ENCODE peak calls at places on chromosome 5, in eight cellular contexts. P, H, O, E, W, Y, Z and X are unnamed samples.

GRCh38 chr5:142110046-142110531 is 1.5 kb downstream of the NDFIP1 start:
- DNase-seq in O (peak), Z (peak), W (no peak), Y (no peak), P (no peak), H (no peak), E (peak), X (no peak)

GRCh38 chr5:54696931-54697330 is 179.4 kb downstream of the SNX18 start:
- DNase-seq in W (no peak), H (no peak), Z (no peak), Y (no peak), P (no peak), O (no peak), E (peak), X (no peak)

GRCh38 chr5:151357792-151358191 is 10.4 kb upstream of the SLC36A2 start:
- DNase-seq in H (no peak), E (no peak), O (peak), Z (peak), W (no peak), Y (no peak), P (no peak), X (no peak)

GRCh38 chr5:125041798-125042197 is 295.4 kb upstream of the ZNF608 start:
- DNase-seq in P (no peak), W (no peak), H (no peak), E (no peak), O (no peak), Y (no peak), Z (no peak), X (no peak)

GRCh38 chr5:135242021-135242480 is 157.0 kb downstream of the MACROH2A1 start:
- DNase-seq in W (no peak), O (peak), P (peak), Z (peak), Y (no peak), E (no peak), H (no peak), X (no peak)

GRCh38 chr5:55108651-55109050 is 6.2 kb downstream of the GZMA start:
- DNase-seq in Z (no peak), Y (no peak), E (no peak), W (no peak), P (no peak), H (peak), O (no peak), X (no peak)

GRCh38 chr5:143600396-143601075 is 197.1 kb upstream of the NR3C1 start:
- DNase-seq in P (no peak), E (no peak), H (no peak), W (no peak), O (no peak), Z (no peak), Y (no peak), X (no peak)

GRCh38 chr5:109161914-109162683 is 247.7 kb downstream of the PJA2 start:
- DNase-seq in Z (peak), W (no peak), P (no peak), Y (no peak), E (no peak), H (no peak), O (peak), X (no peak)

GRCh38 chr5:93378073-93378472 is 202.9 kb downstream of the NR2F1-AS1 start:
- DNase-seq in H (peak), E (no peak), Y (no peak), W (no peak), P (no peak), O (peak), Z (peak), X (no peak)

GRCh38 chr5:6408260-6408596 is 29.9 kb upstream of the MED10 start:
- DNase-seq in O (no peak), Y (no peak), P (no peak), E (no peak), W (no peak), H (no peak), Z (no peak), X (no peak)

GRCh38 chr5:167970002-167970401 is 321.4 kb upstream of the WWC1 start:
- DNase-seq in Y (no peak), O (no peak), P (no peak), E (peak), W (no peak), Z (no peak), H (no peak), X (no peak)

GRCh38 chr5:175520873-175521272 is 42.5 kb downstream of the SFXN1 start:
- DNase-seq in E (no peak), P (no peak), O (no peak), Z (no peak), H (no peak), Y (no peak), W (no peak), X (no peak)
- H3K27ac ChIP-seq in E (no peak), P (no peak), O (no peak), Z (no peak), H (no peak), Y (no peak), W (no peak), X (peak)

GRCh38 chr5:1010181-1010510 is 1.5 kb downstream of the NKD2 start:
- DNase-seq in W (peak), Z (no peak), H (no peak), P (peak), O (peak), Y (no peak), E (no peak), X (no peak)
- TF ChIP-seq CTCF in W (peak), Z (no peak), H (no peak), P (no peak), O (peak), Y (peak), E (peak), X (no peak)

GRCh38 chr5:177355868-177356168 is 1.9 kb upstream of the RGS14 start:
- DNase-seq in H (no peak), P (no peak), O (no peak), Z (no peak), Y (no peak), E (no peak), W (no peak), X (no peak)
- H3K27ac ChIP-seq in H (no peak), P (no peak), O (no peak), Z (no peak), Y (no peak), E (no peak), W (no peak), X (no peak)

GRCh38 chr5:114839360-114839759 is 330.3 kb downstream of the TRIM36 start:
- DNase-seq in W (no peak), O (no peak), P (no peak), H (no peak), Y (no peak), E (no peak), Z (no peak), X (no peak)
- TF ChIP-seq CTCF in W (no peak), O (no peak), P (no peak), H (no peak), Y (no peak), E (no peak), Z (no peak), X (no peak)

DNA sequence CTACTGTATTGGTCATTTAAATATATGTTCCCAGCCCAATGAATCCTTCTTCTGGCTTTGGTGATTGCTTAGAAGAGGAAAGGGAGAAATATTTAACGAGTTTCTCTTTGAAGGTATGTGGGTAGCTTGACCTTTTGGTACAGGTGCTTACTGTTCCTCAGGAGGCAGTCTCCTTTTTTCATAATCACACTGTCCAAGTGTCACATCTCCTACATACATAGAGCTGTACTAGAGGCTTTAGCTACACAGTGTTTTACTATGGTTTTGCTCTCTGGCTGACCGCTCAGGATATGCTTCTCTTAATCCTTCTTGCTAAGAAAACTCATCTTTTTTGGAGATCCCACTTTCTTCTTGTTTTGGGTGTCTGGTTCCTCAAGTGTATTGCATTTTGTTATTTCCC is 6.9 kb downstream of the ERBIN start:
- DNase-seq in E (no peak), H (no peak), P (no peak), Z (no peak), Y (no peak), W (no peak), O (no peak), X (no peak)
- H3K27ac ChIP-seq in E (no peak), H (no peak), P (no peak), Z (no peak), Y (no peak), W (peak), O (no peak), X (no peak)

DNA sequence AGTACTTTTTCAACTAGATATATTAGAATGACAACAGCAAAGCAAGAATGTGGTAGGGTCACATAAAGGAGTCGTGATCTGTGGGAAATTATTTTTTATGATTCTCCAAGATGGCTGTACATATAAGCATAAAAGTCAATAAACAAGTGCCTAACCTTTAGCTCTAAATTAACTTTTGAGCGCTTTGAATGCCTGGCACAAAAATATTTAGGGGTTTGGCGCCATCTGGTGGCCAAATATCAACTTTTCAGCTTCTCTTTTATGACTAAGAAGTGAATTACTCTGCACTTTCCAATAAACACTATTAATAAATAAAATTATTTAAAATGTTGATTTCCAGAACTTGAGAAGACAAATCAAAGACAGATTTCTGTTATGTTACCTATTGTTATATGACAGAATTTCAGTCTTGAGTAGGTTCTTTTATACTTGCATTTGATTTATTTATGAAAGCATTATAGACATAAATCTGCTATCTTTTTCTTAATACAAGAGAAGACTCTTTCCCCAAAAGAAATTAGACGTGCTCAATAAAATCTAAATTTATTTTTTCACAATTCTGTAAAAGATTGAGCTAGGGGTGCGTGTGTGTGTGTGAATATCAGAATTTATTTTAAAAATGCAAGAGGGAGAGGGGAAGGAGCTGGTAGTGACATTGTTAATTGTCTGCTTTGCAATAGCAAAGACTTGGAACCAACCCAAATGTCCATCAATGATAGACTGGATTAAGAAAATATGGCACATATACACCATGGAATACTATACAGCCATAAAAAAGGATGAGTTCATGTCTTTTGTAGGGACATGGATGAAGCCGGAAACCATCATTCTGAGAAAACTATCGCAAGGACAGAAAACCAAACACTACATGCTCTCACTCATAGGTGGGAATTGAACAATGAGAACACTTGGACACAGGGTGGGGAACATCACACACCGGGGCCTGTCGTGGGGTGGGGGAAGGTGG is 36.7 kb upstream of the ARRDC3 start:
- DNase-seq in W (peak), O (peak), Y (peak), P (peak), Z (peak), H (peak), E (peak), X (peak)
- TF ChIP-seq CTCF in W (peak), O (peak), Y (peak), P (peak), Z (peak), H (peak), E (peak), X (peak)